ENCODE peak calls at places on chromosomes 13 and 19, in nine cellular contexts. One of them, this sample, is unnamed.

GRCh38 chr19:11814707-11815050 is 606 bp downstream of the ZNF440 start:
- DNase-seq in tibial nerve: no peak
- DNase-seq in pancreas: no peak
- DNase-seq in breast epithelium: no peak
- DNase-seq in sigmoid colon: no peak
- DNase-seq in heart left ventricle: no peak
- DNase-seq in K562: no peak
- DNase-seq in IMR-90: peak; percentile 29
- DNase-seq in body of pancreas: peak; percentile 36
- DNase-seq in this sample: no peak

GRCh38 chr19:5913739-5914357 is at the start of gene CAPS:
- DNase-seq in K562: no peak
- DNase-seq in breast epithelium: peak; percentile 37
- DNase-seq in tibial nerve: peak; percentile 44
- DNase-seq in IMR-90: peak; percentile 23
- DNase-seq in pancreas: peak; percentile 75
- DNase-seq in body of pancreas: peak; percentile 84
- DNase-seq in sigmoid colon: peak; percentile 86
- DNase-seq in heart left ventricle: peak; percentile 74
- DNase-seq in this sample: peak; percentile 99

GRCh38 chr13:113952151-113952982 is 21.5 kb downstream of the C13orf46 start:
- DNase-seq in pancreas: peak; percentile 20
- DNase-seq in tibial nerve: no peak
- DNase-seq in K562: no peak
- DNase-seq in sigmoid colon: no peak
- DNase-seq in body of pancreas: no peak
- DNase-seq in heart left ventricle: peak; percentile 23
- DNase-seq in IMR-90: no peak
- DNase-seq in breast epithelium: no peak
- DNase-seq in this sample: no peak

GRCh38 chr19:36688058-36688457 is 646 bp downstream of the ZNF567 start:
- DNase-seq in breast epithelium: no peak
- DNase-seq in heart left ventricle: no peak
- DNase-seq in body of pancreas: no peak
- DNase-seq in pancreas: no peak
- DNase-seq in IMR-90: no peak
- DNase-seq in K562: no peak
- DNase-seq in tibial nerve: no peak
- DNase-seq in sigmoid colon: no peak
- DNase-seq in this sample: no peak

GRCh38 chr13:41017153-41017552 is 2.0 kb downstream of the ELF1 start:
- DNase-seq in sigmoid colon: no peak
- DNase-seq in pancreas: no peak
- DNase-seq in tibial nerve: no peak
- DNase-seq in heart left ventricle: no peak
- DNase-seq in body of pancreas: peak; percentile 52
- DNase-seq in breast epithelium: peak; percentile 39
- DNase-seq in IMR-90: no peak
- DNase-seq in K562: no peak
- DNase-seq in this sample: peak; percentile 42

GRCh38 chr19:40089462-40089861 is 1.3 kb downstream of the ZNF780A start:
- DNase-seq in pancreas: no peak
- DNase-seq in breast epithelium: no peak
- DNase-seq in sigmoid colon: no peak
- DNase-seq in heart left ventricle: no peak
- DNase-seq in IMR-90: peak; percentile 8
- DNase-seq in body of pancreas: no peak
- DNase-seq in K562: no peak
- DNase-seq in tibial nerve: no peak
- DNase-seq in this sample: peak; percentile 14

GRCh38 chr13:105219636-105220035 is 1315.8 kb downstream of the EFNB2 start:
- DNase-seq in tibial nerve: no peak
- DNase-seq in body of pancreas: no peak
- DNase-seq in IMR-90: peak; percentile 73
- DNase-seq in pancreas: no peak
- DNase-seq in K562: no peak
- DNase-seq in sigmoid colon: no peak
- DNase-seq in breast epithelium: no peak
- DNase-seq in heart left ventricle: no peak
- DNase-seq in this sample: no peak

GRCh38 chr13:84661718-84662117 is 779.4 kb upstream of the SLITRK1 start:
- DNase-seq in sigmoid colon: no peak
- DNase-seq in heart left ventricle: no peak
- DNase-seq in IMR-90: peak; percentile 5
- DNase-seq in body of pancreas: no peak
- DNase-seq in pancreas: no peak
- DNase-seq in breast epithelium: no peak
- DNase-seq in K562: no peak
- DNase-seq in tibial nerve: no peak
- DNase-seq in this sample: no peak

GRCh38 chr13:113299951-113300350 is 2.9 kb downstream of the LAMP1 start:
- DNase-seq in K562: no peak
- DNase-seq in breast epithelium: no peak
- DNase-seq in body of pancreas: no peak
- DNase-seq in tibial nerve: no peak
- DNase-seq in pancreas: no peak
- DNase-seq in IMR-90: no peak
- DNase-seq in heart left ventricle: no peak
- DNase-seq in sigmoid colon: no peak
- DNase-seq in this sample: no peak

GRCh38 chr13:75643693-75644092 is 7.6 kb downstream of the LMO7 start:
- DNase-seq in pancreas: no peak
- DNase-seq in sigmoid colon: no peak
- DNase-seq in IMR-90: no peak
- DNase-seq in K562: no peak
- DNase-seq in heart left ventricle: no peak
- DNase-seq in tibial nerve: no peak
- DNase-seq in breast epithelium: no peak
- DNase-seq in body of pancreas: no peak
- DNase-seq in this sample: no peak

GRCh38 chr13:70812481-70812880 is 704.2 kb upstream of the KLHL1 start:
- DNase-seq in IMR-90: peak; percentile 75
- DNase-seq in body of pancreas: no peak
- DNase-seq in pancreas: no peak
- DNase-seq in sigmoid colon: no peak
- DNase-seq in breast epithelium: no peak
- DNase-seq in tibial nerve: no peak
- DNase-seq in K562: no peak
- DNase-seq in heart left ventricle: no peak
- DNase-seq in this sample: no peak

GRCh38 chr13:93183302-93183701 is 43.3 kb upstream of the GPC6 start:
- DNase-seq in breast epithelium: no peak
- DNase-seq in tibial nerve: no peak
- DNase-seq in IMR-90: no peak
- DNase-seq in sigmoid colon: no peak
- DNase-seq in K562: no peak
- DNase-seq in pancreas: no peak
- DNase-seq in body of pancreas: no peak
- DNase-seq in heart left ventricle: no peak
- DNase-seq in this sample: no peak

GRCh38 chr13:106847049-106847448 is 279.1 kb upstream of the ARGLU1 start:
- DNase-seq in pancreas: no peak
- DNase-seq in tibial nerve: no peak
- DNase-seq in heart left ventricle: no peak
- DNase-seq in body of pancreas: no peak
- DNase-seq in IMR-90: no peak
- DNase-seq in K562: no peak
- DNase-seq in breast epithelium: no peak
- DNase-seq in sigmoid colon: no peak
- DNase-seq in this sample: no peak

GRCh38 chr19:48772503-48772953 is 17.2 kb downstream of the FGF21 start:
- DNase-seq in sigmoid colon: no peak
- DNase-seq in breast epithelium: peak; percentile 59
- DNase-seq in IMR-90: no peak
- DNase-seq in heart left ventricle: no peak
- DNase-seq in K562: no peak
- DNase-seq in body of pancreas: peak; percentile 96
- DNase-seq in pancreas: peak; percentile 88
- DNase-seq in tibial nerve: no peak
- DNase-seq in this sample: peak; percentile 91

GRCh38 chr19:3670796-3671679 is 29.2 kb downstream of the PIP5K1C start:
- DNase-seq in sigmoid colon: peak; percentile 93
- DNase-seq in heart left ventricle: peak; percentile 90
- DNase-seq in pancreas: no peak
- DNase-seq in tibial nerve: peak; percentile 74
- DNase-seq in K562: peak; percentile 83
- DNase-seq in body of pancreas: peak; percentile 32
- DNase-seq in IMR-90: peak; percentile 56
- DNase-seq in breast epithelium: peak; percentile 59
- DNase-seq in this sample: peak; percentile 42

GRCh38 chr13:95195146-95195545 is 106.1 kb downstream of the ABCC4 start:
- DNase-seq in sigmoid colon: no peak
- DNase-seq in IMR-90: no peak
- DNase-seq in K562: no peak
- DNase-seq in tibial nerve: no peak
- DNase-seq in body of pancreas: no peak
- DNase-seq in heart left ventricle: no peak
- DNase-seq in breast epithelium: no peak
- DNase-seq in pancreas: no peak
- DNase-seq in this sample: no peak

GRCh38 chr13:98912846-98913245 is 65.0 kb downstream of the DOCK9 start:
- DNase-seq in breast epithelium: no peak
- DNase-seq in body of pancreas: no peak
- DNase-seq in IMR-90: no peak
- DNase-seq in pancreas: no peak
- DNase-seq in K562: no peak
- DNase-seq in tibial nerve: no peak
- DNase-seq in sigmoid colon: no peak
- DNase-seq in heart left ventricle: no peak
- DNase-seq in this sample: no peak
- H3K4me1 ChIP-seq in breast epithelium: no peaks in the 10 kb centered on the region
- H3K4me1 ChIP-seq in body of pancreas: no peaks in the 10 kb centered on the region
- H3K4me1 ChIP-seq in IMR-90: peaks cover 6% of the 10 kb centered on the region
- H3K4me1 ChIP-seq in pancreas: peaks cover 8% of the 10 kb centered on the region
- H3K4me1 ChIP-seq in K562: no peaks in the 10 kb centered on the region
- H3K4me1 ChIP-seq in tibial nerve: peaks cover 3% of the 10 kb centered on the region
- H3K4me1 ChIP-seq in sigmoid colon: no peaks in the 10 kb centered on the region
- H3K4me1 ChIP-seq in heart left ventricle: peaks cover 72% of the 10 kb centered on the region
- H3K4me1 ChIP-seq in this sample: peaks cover 24% of the 10 kb centered on the region

DNA sequence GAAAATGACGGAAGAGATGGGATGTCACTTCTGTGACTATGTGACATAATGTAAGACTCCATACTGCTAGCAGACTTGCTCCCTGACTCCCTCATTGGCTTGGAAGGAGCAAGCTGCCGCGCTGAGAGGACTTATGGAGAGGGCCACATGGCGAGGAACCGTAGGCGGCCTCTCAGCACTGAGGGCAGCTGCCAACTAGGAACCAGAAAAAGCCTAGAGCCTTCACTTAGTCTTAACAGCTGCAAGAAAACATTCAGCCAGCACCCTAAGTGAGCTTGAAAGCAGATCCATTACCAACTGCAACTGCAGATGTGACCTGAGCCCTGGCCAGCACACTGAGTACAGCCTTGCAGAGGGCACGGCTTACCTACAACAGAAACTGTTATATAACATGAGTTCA is 33.9 kb downstream of the USP12 start:
- DNase-seq in heart left ventricle: no peak
- DNase-seq in sigmoid colon: no peak
- DNase-seq in pancreas: no peak
- DNase-seq in tibial nerve: no peak
- DNase-seq in breast epithelium: no peak
- DNase-seq in body of pancreas: no peak
- DNase-seq in IMR-90: no peak
- DNase-seq in K562: no peak
- DNase-seq in this sample: no peak
- H3K4me1 ChIP-seq in heart left ventricle: peaks cover 15% of the 10 kb centered on the region
- H3K4me1 ChIP-seq in sigmoid colon: no peaks in the 10 kb centered on the region
- H3K4me1 ChIP-seq in pancreas: peaks cover 7% of the 10 kb centered on the region
- H3K4me1 ChIP-seq in tibial nerve: no peaks in the 10 kb centered on the region
- H3K4me1 ChIP-seq in breast epithelium: no peaks in the 10 kb centered on the region
- H3K4me1 ChIP-seq in body of pancreas: peaks cover 19% of the 10 kb centered on the region
- H3K4me1 ChIP-seq in IMR-90: peaks cover 12% of the 10 kb centered on the region
- H3K4me1 ChIP-seq in K562: peaks cover 16% of the 10 kb centered on the region
- H3K4me1 ChIP-seq in this sample: no peaks in the 10 kb centered on the region

DNA sequence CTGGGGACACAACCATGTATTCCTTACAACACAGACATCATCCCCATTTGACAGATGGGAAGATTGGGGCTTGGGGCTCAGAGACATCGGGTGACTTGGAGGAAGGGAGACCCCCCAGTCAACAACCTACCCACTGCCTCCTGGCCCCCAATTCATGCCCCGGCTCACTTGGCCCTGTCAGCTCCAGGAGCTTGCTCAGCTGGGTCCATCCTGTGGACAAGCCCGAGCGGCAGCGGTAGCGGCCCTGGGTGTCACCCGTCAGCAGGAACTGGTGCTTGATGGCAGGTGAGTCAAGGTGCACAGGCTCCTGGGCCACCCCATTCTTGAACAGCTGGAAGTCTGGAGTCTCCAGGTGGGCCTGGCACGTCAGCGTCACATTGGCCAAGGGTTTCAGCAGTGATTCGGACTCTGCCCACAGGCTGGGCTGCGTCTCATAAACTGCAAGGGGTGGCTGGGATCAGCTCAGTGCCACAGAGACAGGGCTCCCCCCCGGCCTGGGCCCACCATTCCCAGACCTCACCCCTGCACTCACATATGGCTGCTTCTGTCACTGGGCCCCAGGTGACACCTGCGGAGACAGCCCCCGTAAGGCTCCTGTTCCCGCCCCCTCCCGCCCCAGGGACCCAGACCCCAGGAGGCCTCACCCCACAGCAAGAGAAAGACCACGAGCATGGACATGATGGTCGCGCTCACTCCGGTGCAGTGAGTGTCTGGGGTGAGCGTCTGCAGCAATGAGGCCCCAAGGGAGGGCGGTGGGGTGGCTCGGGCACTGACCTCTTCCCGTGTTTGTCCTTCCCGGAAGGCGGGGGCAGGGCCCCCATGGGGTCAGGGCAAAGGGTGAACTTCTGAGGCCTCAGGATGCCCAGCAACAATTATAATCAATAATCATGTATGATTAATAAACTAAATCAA is at the start of gene A1BG:
- DNase-seq in IMR-90: no peak
- DNase-seq in K562: no peak
- DNase-seq in pancreas: no peak
- DNase-seq in sigmoid colon: no peak
- DNase-seq in heart left ventricle: no peak
- DNase-seq in body of pancreas: no peak
- DNase-seq in tibial nerve: no peak
- DNase-seq in breast epithelium: no peak
- DNase-seq in this sample: no peak
- H3K4me1 ChIP-seq in IMR-90: peaks cover 11% of the 10 kb centered on the region
- H3K4me1 ChIP-seq in K562: peaks cover 18% of the 10 kb centered on the region
- H3K4me1 ChIP-seq in pancreas: no peaks in the 10 kb centered on the region
- H3K4me1 ChIP-seq in sigmoid colon: no peaks in the 10 kb centered on the region
- H3K4me1 ChIP-seq in heart left ventricle: peaks cover 39% of the 10 kb centered on the region
- H3K4me1 ChIP-seq in body of pancreas: peaks cover 14% of the 10 kb centered on the region
- H3K4me1 ChIP-seq in tibial nerve: peaks cover 24% of the 10 kb centered on the region
- H3K4me1 ChIP-seq in breast epithelium: no peaks in the 10 kb centered on the region
- H3K4me1 ChIP-seq in this sample: peaks cover 7% of the 10 kb centered on the region

DNA sequence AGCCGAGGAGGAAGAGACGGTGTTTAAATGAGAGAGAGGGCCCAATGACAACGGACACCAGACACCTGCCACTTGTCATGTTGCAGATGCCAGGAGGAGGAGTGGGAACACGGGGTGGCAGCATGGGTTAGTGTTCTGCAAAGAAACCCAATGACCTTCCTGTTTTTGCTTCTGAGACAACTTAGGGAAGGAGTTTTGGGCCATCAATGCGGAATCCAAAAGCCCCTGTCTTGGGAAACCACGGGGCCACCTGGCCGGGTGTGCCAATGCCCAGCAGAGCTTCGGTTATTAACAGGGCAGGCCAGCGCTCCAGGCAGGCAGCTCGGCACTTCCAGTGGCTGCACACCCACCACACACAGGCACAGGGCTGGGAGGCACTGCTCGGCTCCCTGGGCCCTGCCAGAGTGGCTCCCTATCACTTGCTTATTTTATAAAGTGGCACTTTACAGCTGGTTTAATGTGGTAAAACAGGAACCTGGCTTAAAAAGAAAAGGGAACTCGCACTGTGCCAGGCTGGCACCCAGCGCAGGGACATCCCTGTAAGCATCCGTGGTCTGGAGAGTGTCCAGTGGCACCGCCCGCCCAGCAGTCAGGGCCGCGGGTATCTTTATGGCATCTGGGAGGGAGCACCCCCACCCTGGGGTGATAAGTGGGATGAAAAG is 19.1 kb downstream of the ELL start:
- DNase-seq in IMR-90: no peak
- DNase-seq in sigmoid colon: peak; percentile 84
- DNase-seq in pancreas: no peak
- DNase-seq in body of pancreas: peak; percentile 20
- DNase-seq in K562: no peak
- DNase-seq in tibial nerve: no peak
- DNase-seq in heart left ventricle: no peak
- DNase-seq in breast epithelium: peak; percentile 36
- DNase-seq in this sample: peak; percentile 78
- H3K4me1 ChIP-seq in IMR-90: peaks cover 27% of the 10 kb centered on the region
- H3K4me1 ChIP-seq in sigmoid colon: no peaks in the 10 kb centered on the region
- H3K4me1 ChIP-seq in pancreas: peaks cover 80% of the 10 kb centered on the region
- H3K4me1 ChIP-seq in body of pancreas: peaks cover 84% of the 10 kb centered on the region
- H3K4me1 ChIP-seq in K562: peaks cover 63% of the 10 kb centered on the region
- H3K4me1 ChIP-seq in tibial nerve: peaks cover 95% of the 10 kb centered on the region
- H3K4me1 ChIP-seq in heart left ventricle: peaks cover 100% of the 10 kb centered on the region
- H3K4me1 ChIP-seq in breast epithelium: peaks cover 31% of the 10 kb centered on the region
- H3K4me1 ChIP-seq in this sample: peaks cover 97% of the 10 kb centered on the region